ENCODE peak calls at places on chromosomes 2 and 18, in five cellular contexts. T is brain microvascular endothelial cell, R is kidney, W is tibial nerve, B is body of pancreas. F is an unnamed sample.

GRCh38 chr18:77108001-77108692 is 24.4 kb downstream of the MBP start:
- DNase-seq in T (peak; percentile 95), R (peak; percentile 76), W (peak; percentile 74), B (no peak), F (no peak)

GRCh38 chr2:202035941-202036372 is 2.3 kb downstream of the FZD7 start:
- DNase-seq in T (no peak), R (peak; percentile 77), W (no peak), B (no peak), F (no peak)

GRCh38 chr2:125243074-125243473 is 1218.0 kb downstream of the CNTNAP5 start:
- DNase-seq in T (no peak), R (no peak), W (no peak), B (no peak), F (no peak)

GRCh38 chr18:59621027-59621426 is 76.2 kb downstream of the CCBE1 start:
- DNase-seq in T (no peak), R (no peak), W (no peak), B (no peak), F (no peak)

GRCh38 chr2:143429932-143430331 is 300.7 kb downstream of the ARHGAP15 start:
- DNase-seq in T (peak; percentile 37), R (no peak), W (no peak), B (no peak), F (no peak)

GRCh38 chr2:75865702-75866101 is 155.0 kb upstream of the GCFC2 start:
- DNase-seq in T (no peak), R (no peak), W (no peak), B (no peak), F (no peak)

GRCh38 chr18:67783215-67783946 is 266.9 kb upstream of the DSEL start:
- DNase-seq in T (peak; percentile 77), R (no peak), W (no peak), B (no peak), F (no peak)

GRCh38 chr2:67576991-67577390 is 179.9 kb downstream of the ETAA1 start:
- DNase-seq in T (no peak), R (no peak), W (no peak), B (no peak), F (no peak)

GRCh38 chr2:163697846-163698637 is 37.8 kb downstream of the FIGN start:
- DNase-seq in T (no peak), R (no peak), W (no peak), B (no peak), F (no peak)

GRCh38 chr2:20093263-20094141 is 42.1 kb upstream of the LAPTM4A start:
- DNase-seq in T (peak; percentile 62), R (no peak), W (peak; percentile 77), B (peak; percentile 72), F (no peak)

GRCh38 chr2:1837458-1837857 is 93.1 kb upstream of the PXDN start:
- DNase-seq in T (no peak), R (no peak), W (no peak), B (no peak), F (no peak)

GRCh38 chr2:36819090-36819711 is 122.7 kb downstream of the VIT start:
- DNase-seq in T (no peak), R (no peak), W (no peak), B (no peak), F (no peak)

GRCh38 chr2:29139152-29139551 is 23.9 kb downstream of the CLIP4 start:
- DNase-seq in T (peak; percentile 19), R (no peak), W (no peak), B (no peak), F (no peak)

DNA sequence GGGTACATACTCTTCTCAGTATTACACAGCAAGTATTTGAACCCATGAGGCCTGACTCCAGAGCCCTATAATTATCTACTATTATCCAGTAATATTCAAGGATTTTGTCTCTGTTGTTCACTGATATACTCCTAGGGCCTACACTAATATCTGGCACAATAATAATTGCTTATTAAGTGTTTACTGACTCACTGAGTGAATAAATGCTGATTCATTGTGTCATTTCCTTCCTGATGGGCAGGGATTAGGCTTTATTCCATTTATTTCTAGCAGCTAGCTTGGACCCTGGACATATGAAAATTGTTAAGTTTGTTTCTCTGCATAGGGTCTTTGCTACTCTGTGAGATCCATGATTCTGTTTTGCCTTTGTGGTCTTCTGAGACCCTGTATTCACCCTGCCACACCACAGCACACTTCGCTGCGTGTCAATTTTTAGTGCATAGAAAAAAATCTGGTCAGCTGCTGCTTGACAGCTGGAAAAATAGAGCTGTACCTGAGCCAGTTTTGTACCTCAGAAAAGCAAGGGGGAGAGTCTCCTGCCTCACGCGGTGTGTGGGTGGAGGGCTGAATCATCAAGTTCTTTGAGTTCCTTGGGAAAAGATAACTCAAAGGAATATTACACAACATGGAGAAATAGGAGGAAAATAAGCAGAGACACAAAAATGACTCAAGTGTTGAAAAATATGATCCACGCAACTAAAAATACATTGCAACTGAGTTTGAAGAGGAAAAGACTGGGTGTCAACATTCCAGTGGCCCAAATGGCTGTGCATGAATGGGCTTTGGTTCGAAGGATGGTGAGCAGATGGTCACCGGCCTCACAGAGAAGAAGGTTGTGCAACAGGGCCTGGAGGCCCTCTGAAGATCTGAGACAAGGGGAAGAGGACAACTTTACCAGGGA is 18.9 kb upstream of the DPP4 start:
- DNase-seq in T (peak; percentile 92), R (no peak), W (no peak), B (no peak), F (peak; percentile 38)
- H3K27ac ChIP-seq in T (peak overlapping the region; percentile 96), R (no peak overlapping the region), W (peak overlapping the region; percentile 26), B (no peak overlapping the region), F (peak overlapping the region; percentile 8)

GRCh38 chr18:28114472-28114871 is 62.5 kb downstream of the CDH2 start:
- DNase-seq in T (peak; percentile 74), R (no peak), W (no peak), B (no peak), F (no peak)
- H3K27ac ChIP-seq in T (peak overlapping the region; percentile 96), R (no peak overlapping the region), W (no peak overlapping the region), B (no peak overlapping the region), F (no peak overlapping the region)

GRCh38 chr18:11857177-11857887 is 6.1 kb downstream of the CHMP1B start:
- DNase-seq in T (peak; percentile 100), R (no peak), W (peak; percentile 41), B (peak; percentile 25), F (peak; percentile 42)
- H3K27ac ChIP-seq in T (peak overlapping the region; percentile 94), R (peak overlapping the region; percentile 47), W (peak overlapping the region; percentile 46), B (peak overlapping the region; percentile 26), F (peak overlapping the region; percentile 18)

GRCh38 chr2:98773169-98773568 is 42.2 kb upstream of the MGAT4A start:
- DNase-seq in T (no peak), R (peak; percentile 83), W (no peak), B (no peak), F (no peak)

GRCh38 chr2:98777710-98778109 is 46.8 kb upstream of the MGAT4A start:
- DNase-seq in T (no peak), R (no peak), W (no peak), B (no peak), F (no peak)

GRCh38 chr2:98777076-98777475 is 46.1 kb upstream of the MGAT4A start:
- DNase-seq in T (no peak), R (no peak), W (no peak), B (no peak), F (no peak)

GRCh38 chr2:98773907-98774306 is 43.0 kb upstream of the MGAT4A start:
- DNase-seq in T (no peak), R (no peak), W (no peak), B (no peak), F (no peak)

DNA sequence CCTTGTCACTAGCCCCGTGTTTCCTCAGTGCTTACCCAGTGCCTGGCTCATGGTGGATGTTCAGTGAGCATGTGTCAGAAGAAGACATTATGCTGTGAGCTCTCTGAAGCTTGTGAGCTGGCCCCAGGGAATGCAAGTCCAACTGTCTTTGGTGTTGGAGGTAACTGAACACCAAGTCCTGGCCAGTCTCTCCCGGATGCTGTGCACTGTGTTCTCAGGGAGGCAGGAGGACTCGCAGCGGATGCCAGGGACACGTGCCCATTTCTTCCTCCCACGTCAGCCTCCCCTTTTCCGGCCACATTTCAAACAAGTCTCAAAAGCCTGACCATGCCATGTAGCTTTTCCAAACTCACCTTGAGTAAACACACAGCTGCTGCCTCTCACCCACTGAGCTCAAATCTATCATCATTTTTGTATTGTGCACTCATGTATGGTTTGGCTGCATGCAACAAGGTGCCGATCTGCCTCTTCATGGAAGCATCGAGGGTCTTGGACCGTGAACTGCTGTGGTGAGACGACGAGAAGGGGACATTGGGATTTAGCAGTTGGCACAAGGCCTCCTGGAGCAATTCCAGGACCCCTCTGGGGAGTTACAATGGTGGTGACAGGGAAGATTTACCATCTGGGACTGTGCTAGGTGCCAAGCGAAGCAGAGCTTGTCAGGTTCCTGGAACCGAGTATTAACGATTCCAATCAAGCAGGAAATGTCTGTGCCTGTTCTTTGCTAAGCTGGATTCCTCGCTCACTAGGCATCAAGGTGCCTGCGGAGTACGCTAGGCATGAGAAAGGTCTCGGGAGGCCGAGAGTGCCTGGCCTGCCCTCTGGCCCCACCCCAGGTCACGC is 44.4 kb upstream of the MGAT4A start:
- DNase-seq in T (no peak), R (peak; percentile 84), W (no peak), B (no peak), F (no peak)
- H3K27ac ChIP-seq in T (no peak overlapping the region), R (no peak overlapping the region), W (no peak overlapping the region), B (peak overlapping the region; percentile 78), F (no peak overlapping the region)

DNA sequence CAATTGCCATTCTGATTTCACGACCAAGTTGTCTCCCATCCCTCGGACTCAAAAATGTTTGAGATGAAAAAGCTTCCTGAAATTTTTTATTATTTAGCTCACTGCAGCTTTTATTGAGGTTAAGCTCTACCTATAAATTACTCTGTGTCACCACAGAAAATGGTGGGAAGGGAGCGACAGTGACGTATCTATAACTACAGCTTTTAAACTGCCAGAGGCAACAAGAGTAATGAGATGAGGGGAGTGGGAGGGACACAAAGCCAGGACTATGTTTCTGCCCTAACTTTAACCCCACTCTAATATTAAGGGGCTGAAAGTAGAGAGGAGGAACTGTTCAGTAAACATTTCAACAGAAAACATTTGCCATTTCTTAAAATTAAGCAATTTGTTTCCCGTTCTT is 37.4 kb downstream of the SMAD2 start:
- DNase-seq in T (no peak), R (no peak), W (no peak), B (no peak), F (no peak)
- H3K27ac ChIP-seq in T (no peak overlapping the region), R (no peak overlapping the region), W (no peak overlapping the region), B (no peak overlapping the region), F (no peak overlapping the region)